ENCODE peak calls at places on chromosome 14, in nine cellular contexts. Q, C, L, E, R, W, U, I and Y are unnamed samples.

GRCh38 chr14:83611906-83612305 is 1918.0 kb upstream of the FLRT2 start:
- DNase-seq in Q (no peak), C (no peak), L (no peak), E (no peak), R (no peak), W (no peak), U (no peak), I (no peak), Y (no peak)

GRCh38 chr14:104048758-104049496 is 36.6 kb upstream of the ASPG start:
- DNase-seq in Q (no peak), C (no peak), L (no peak), E (peak; percentile 89), R (no peak), W (peak; percentile 17), U (no peak), I (no peak), Y (no peak)

GRCh38 chr14:20714593-20715250 is 26.2 kb downstream of the ANG start:
- DNase-seq in Q (peak; percentile 13), C (no peak), L (no peak), E (peak; percentile 81), R (no peak), W (peak; percentile 43), U (peak; percentile 86), I (no peak), Y (no peak)

GRCh38 chr14:47442206-47442605 is 233.2 kb downstream of the MDGA2 start:
- DNase-seq in Q (no peak), C (no peak), L (no peak), E (peak; percentile 38), R (no peak), W (peak; percentile 56), U (peak; percentile 13), I (no peak), Y (no peak)

GRCh38 chr14:52067873-52068740 is 752 bp downstream of the NID2 start:
- DNase-seq in Q (no peak), C (peak; percentile 19), L (peak; percentile 33), E (peak; percentile 39), R (no peak), W (no peak), U (no peak), I (no peak), Y (no peak)

GRCh38 chr14:59585891-59586554 is 9.4 kb upstream of the CCDC175 start:
- DNase-seq in Q (no peak), C (no peak), L (no peak), E (no peak), R (no peak), W (peak; percentile 91), U (peak; percentile 59), I (no peak), Y (no peak)

GRCh38 chr14:61549425-61549824 is 145.9 kb upstream of the HIF1A start:
- DNase-seq in Q (no peak), C (no peak), L (no peak), E (peak; percentile 92), R (no peak), W (peak; percentile 39), U (no peak), I (no peak), Y (no peak)

GRCh38 chr14:68972507-68973272 is 6.4 kb downstream of the ACTN1 start:
- DNase-seq in Q (no peak), C (no peak), L (no peak), E (no peak), R (no peak), W (peak; percentile 5), U (no peak), I (no peak), Y (no peak)

GRCh38 chr14:59248170-59248569 is 59.7 kb downstream of the DAAM1 start:
- DNase-seq in Q (no peak), C (no peak), L (no peak), E (no peak), R (no peak), W (no peak), U (no peak), I (no peak), Y (no peak)

GRCh38 chr14:74302634-74303569 is at the start of gene ABCD4:
- DNase-seq in Q (peak; percentile 84), C (peak; percentile 93), L (peak; percentile 93), E (peak; percentile 88), R (peak; percentile 97), W (peak; percentile 92), U (peak; percentile 89), I (peak; percentile 80), Y (peak; percentile 85)

GRCh38 chr14:36625014-36625413 is 36.6 kb upstream of the PAX9 start:
- DNase-seq in Q (no peak), C (no peak), L (no peak), E (no peak), R (no peak), W (no peak), U (no peak), I (no peak), Y (no peak)

GRCh38 chr14:69696633-69697557 is 70.0 kb upstream of the SRSF5 start:
- DNase-seq in Q (no peak), C (peak; percentile 58), L (no peak), E (no peak), R (no peak), W (no peak), U (no peak), I (no peak), Y (no peak)

GRCh38 chr14:92482621-92483319 is 30.8 kb upstream of the RIN3 start:
- DNase-seq in Q (no peak), C (no peak), L (no peak), E (no peak), R (no peak), W (no peak), U (no peak), I (no peak), Y (no peak)

GRCh38 chr14:96224480-96225096 is 19.9 kb downstream of the BDKRB2 start:
- DNase-seq in Q (no peak), C (no peak), L (no peak), E (no peak), R (no peak), W (no peak), U (no peak), I (no peak), Y (no peak)

GRCh38 chr14:95703805-95704204 is 10.1 kb downstream of the TCL1A start:
- DNase-seq in Q (no peak), C (no peak), L (no peak), E (no peak), R (no peak), W (no peak), U (no peak), I (no peak), Y (no peak)

GRCh38 chr14:99427632-99428315 is 52.9 kb downstream of the SETD3 start:
- DNase-seq in Q (no peak), C (no peak), L (no peak), E (peak; percentile 43), R (peak; percentile 81), W (peak; percentile 17), U (no peak), I (no peak), Y (no peak)

GRCh38 chr14:95123895-95124579 is 33.3 kb downstream of the DICER1 start:
- DNase-seq in Q (no peak), C (no peak), L (no peak), E (no peak), R (peak; percentile 39), W (no peak), U (no peak), I (no peak), Y (peak; percentile 83)

GRCh38 chr14:102571478-102572042 is 20.9 kb upstream of the RCOR1 start:
- DNase-seq in Q (no peak), C (no peak), L (no peak), E (no peak), R (no peak), W (no peak), U (no peak), I (no peak), Y (no peak)

GRCh38 chr14:72444701-72445100 is 449.2 kb downstream of the DPF3 start:
- DNase-seq in Q (no peak), C (no peak), L (no peak), E (peak; percentile 7), R (no peak), W (no peak), U (no peak), I (no peak), Y (no peak)